ENCODE peak calls at places on chromosomes 7 and 10, in five cellular contexts. B is body of pancreas, D is B cell, Y is GM13976, G is fibroblast of lung. X is an unnamed sample.

GRCh38 chr7:42770106-42770505 is 141.8 kb downstream of the C7orf25 start:
- DNase-seq in G (no peak), Y (no peak), D (no peak), B (no peak), X (no peak)

GRCh38 chr7:29292886-29293658 is 98.5 kb downstream of the CHN2 start:
- DNase-seq in D (no peak), Y (no peak), B (no peak), G (no peak), X (no peak)

GRCh38 chr7:80908360-80908797 is 10.5 kb downstream of the SEMA3C start:
- DNase-seq in B (no peak), Y (no peak), G (no peak), D (no peak), X (no peak)

GRCh38 chr7:4687956-4688355 is 5.9 kb downstream of the FOXK1 start:
- DNase-seq in G (no peak), Y (no peak), D (no peak), B (no peak), X (no peak)

GRCh38 chr10:108812296-108812695 is 1111.0 kb downstream of the XPNPEP1 start:
- DNase-seq in D (no peak), Y (no peak), B (no peak), G (no peak), X (no peak)

GRCh38 chr10:127450644-127451043 is 98.5 kb upstream of the NPS start:
- DNase-seq in D (no peak), B (no peak), G (no peak), Y (no peak), X (no peak)

GRCh38 chr10:79928028-79928583 is 20.8 kb downstream of the SFTPD start:
- DNase-seq in G (no peak), B (no peak), D (no peak), Y (no peak), X (no peak)

GRCh38 chr7:74292757-74293576 is 3.8 kb downstream of the CLIP2 start:
- DNase-seq in G (no peak), Y (no peak), B (peak; percentile 91), D (no peak), X (peak; percentile 92)

GRCh38 chr7:151275813-151276577 is 27.5 kb upstream of the SMARCD3 start:
- DNase-seq in B (peak; percentile 66), D (no peak), G (no peak), Y (no peak), X (no peak)

GRCh38 chr10:110311357-110311949 is 6.7 kb upstream of the SMNDC1 start:
- DNase-seq in D (peak; percentile 45), B (peak; percentile 67), Y (no peak), G (peak; percentile 74), X (peak; percentile 60)

GRCh38 chr10:95464280-95464679 is 96.9 kb downstream of the SORBS1 start:
- DNase-seq in D (no peak), B (no peak), G (no peak), Y (no peak), X (no peak)

GRCh38 chr10:87705339-87705738 is 45.7 kb downstream of the PAPSS2 start:
- DNase-seq in Y (no peak), B (no peak), G (no peak), D (no peak), X (no peak)

GRCh38 chr10:8338177-8338766 is 283.8 kb downstream of the GATA3 start:
- DNase-seq in Y (no peak), D (no peak), B (no peak), G (no peak), X (no peak)

GRCh38 chr10:3523309-3524050 is 261.5 kb downstream of the KLF6 start:
- DNase-seq in G (no peak), Y (no peak), D (no peak), B (no peak), X (no peak)

GRCh38 chr10:132943555-132944404 is 1.4 kb upstream of the CFAP46 start:
- DNase-seq in D (no peak), Y (no peak), G (no peak), B (no peak), X (peak; percentile 26)

GRCh38 chr7:22660732-22661131 is 66.3 kb upstream of the IL6 start:
- DNase-seq in B (no peak), Y (no peak), G (no peak), D (no peak), X (no peak)

GRCh38 chr7:123154231-123154860 is 45.4 kb downstream of the SLC13A1 start:
- DNase-seq in D (no peak), G (peak; percentile 81), Y (peak; percentile 13), B (peak; percentile 85), X (peak; percentile 82)

GRCh38 chr7:74525881-74526280 is 72.2 kb downstream of the GTF2IRD1 start:
- DNase-seq in Y (no peak), G (no peak), B (peak; percentile 86), D (no peak), X (peak; percentile 84)

GRCh38 chr7:67940400-67940799 is 943.8 kb downstream of the TYW1 start:
- DNase-seq in Y (no peak), G (no peak), D (no peak), B (no peak), X (no peak)

GRCh38 chr10:3512263-3512662 is 272.7 kb downstream of the KLF6 start:
- DNase-seq in B (no peak), Y (no peak), G (no peak), D (no peak), X (no peak)

GRCh38 chr10:3468919-3469638 is 296.5 kb upstream of the PITRM1 start:
- DNase-seq in G (peak; percentile 99), B (peak; percentile 59), Y (peak; percentile 45), D (no peak), X (no peak)

GRCh38 chr10:62048919-62049636 is 147.6 kb downstream of the ARID5B start:
- DNase-seq in G (peak; percentile 98), Y (no peak), B (peak; percentile 78), D (no peak), X (peak; percentile 88)

DNA sequence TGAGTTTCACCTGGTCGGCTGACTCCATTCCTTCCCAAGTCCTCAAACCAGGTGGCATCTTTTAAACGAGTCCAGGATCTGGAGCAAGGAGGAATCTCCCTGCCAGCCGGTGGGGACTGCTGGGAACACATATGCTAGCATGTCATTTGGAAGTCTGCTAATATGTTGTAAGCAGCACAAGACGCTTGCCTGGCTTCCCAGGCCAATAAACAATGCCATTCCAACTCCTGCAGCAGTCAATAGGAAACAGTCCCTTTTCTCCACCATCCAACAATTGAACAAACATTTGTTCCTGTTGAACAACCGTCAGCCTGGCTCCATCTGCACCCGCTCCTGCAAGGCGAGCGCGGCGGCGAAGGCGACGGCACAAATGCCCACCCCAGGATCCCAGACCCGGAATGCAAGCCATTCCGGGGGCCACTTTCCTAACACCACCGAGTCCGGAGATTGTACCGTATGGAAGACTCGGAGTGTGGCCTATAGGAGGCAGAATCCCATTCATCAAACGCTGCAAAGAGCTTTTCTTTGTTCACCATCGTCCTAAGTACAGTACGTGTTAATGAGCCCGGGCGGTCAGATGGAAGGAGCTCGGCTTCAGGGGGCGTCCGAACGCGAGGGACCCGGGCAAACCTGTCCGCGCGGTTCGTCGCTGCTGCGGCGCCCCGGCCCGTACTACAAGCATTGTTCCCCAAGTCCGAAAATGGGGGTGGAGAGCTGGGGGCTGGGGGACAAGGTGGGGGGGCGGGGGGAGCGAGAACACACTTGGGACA is 1.6 kb downstream of the FAM53B start:
- DNase-seq in G (peak; percentile 33), D (no peak), Y (no peak), B (no peak), X (no peak)
- TF ChIP-seq CTCF in G (peak; percentile 33), D (no peak), Y (no peak), B (peak; percentile 7), X (peak; percentile 34)

GRCh38 chr10:18793951-18794350 is 134.7 kb downstream of the ARL5B start:
- DNase-seq in B (no peak), Y (no peak), G (peak; percentile 72), D (no peak), X (peak; percentile 33)
- TF ChIP-seq CTCF in B (no peak), Y (no peak), G (peak; percentile 68), D (no peak), X (peak; percentile 62)

GRCh38 chr7:117790251-117790650 is 83.0 kb downstream of the CTTNBP2 start:
- DNase-seq in Y (no peak), B (no peak), G (no peak), D (no peak), X (no peak)

GRCh38 chr7:117793496-117793895 is 79.7 kb downstream of the CTTNBP2 start:
- DNase-seq in Y (no peak), D (no peak), B (no peak), G (no peak), X (no peak)

GRCh38 chr7:117796889-117797288 is 76.4 kb downstream of the CTTNBP2 start:
- DNase-seq in Y (no peak), D (no peak), B (no peak), G (no peak), X (no peak)

GRCh38 chr7:117790731-117791130 is 82.5 kb downstream of the CTTNBP2 start:
- DNase-seq in B (no peak), D (no peak), G (no peak), Y (no peak), X (no peak)

DNA sequence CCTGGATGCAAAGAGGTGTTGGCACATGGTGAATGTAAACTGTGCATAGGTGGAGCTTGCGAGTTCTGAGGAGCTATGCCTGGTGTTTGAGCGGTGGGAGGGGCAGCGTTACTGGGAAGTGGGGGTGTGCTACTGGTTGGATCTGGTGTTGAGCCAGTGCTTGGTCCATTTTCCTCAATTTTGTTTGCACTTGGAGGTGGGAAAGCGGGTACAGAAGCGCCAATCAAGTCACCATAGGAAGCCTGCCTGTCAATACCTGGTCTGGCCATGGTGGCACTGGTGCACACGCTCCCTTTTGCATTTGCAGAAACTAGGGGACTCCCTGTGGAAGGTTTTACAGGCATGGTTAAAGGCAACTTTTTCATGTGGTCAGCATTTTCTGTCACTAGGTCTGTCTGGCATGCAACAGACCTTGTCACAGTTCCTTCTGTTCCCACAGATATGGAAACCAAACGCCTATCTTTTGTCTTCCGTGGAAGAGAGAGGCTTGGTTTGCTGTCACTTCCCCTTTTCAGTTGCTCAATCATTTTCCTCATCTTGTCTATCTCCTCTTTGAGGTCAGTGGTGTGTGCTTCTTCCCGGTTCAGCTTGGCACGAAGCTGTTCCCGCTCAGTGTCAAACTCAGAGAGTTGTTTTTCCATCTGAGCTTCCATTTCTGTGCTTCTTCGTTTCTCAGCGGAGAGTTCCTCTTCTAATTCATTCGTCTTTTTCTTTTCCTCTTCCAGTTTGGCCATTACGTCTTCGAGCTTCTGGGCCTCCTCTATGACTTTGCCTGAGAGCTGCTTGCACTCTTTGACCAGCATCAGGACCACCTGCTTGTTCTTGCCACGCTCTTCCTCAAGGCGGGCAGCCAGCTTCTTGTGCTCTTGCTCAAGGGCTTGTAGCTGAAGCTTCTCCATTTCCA is 81.1 kb downstream of the CTTNBP2 start:
- DNase-seq in Y (peak; percentile 50), D (no peak), B (peak; percentile 49), G (no peak), X (no peak)
- TF ChIP-seq CTCF in Y (no peak), D (no peak), B (no peak), G (no peak), X (no peak)

GRCh38 chr10:28692050-28692449 is 14.7 kb downstream of the BAMBI start:
- DNase-seq in G (no peak), B (no peak), D (no peak), Y (no peak), X (no peak)
- TF ChIP-seq CTCF in G (no peak), B (no peak), D (no peak), Y (no peak), X (no peak)

X was measured in Caco-2.